ENCODE peak calls at places on chromosomes 13 and 19, in seven cellular contexts. One of them, this sample, is unnamed.

GRCh38 chr19:32522967-32523366 is 58.0 kb upstream of the PDCD5 start:
- DNase-seq in ascending aorta: no peak
- DNase-seq in stomach: no peak
- DNase-seq in A549: no peak
- DNase-seq in fibroblast of villous mesenchyme: no peak
- DNase-seq in fibroblast of mammary gland: no peak
- DNase-seq in AG09309: no peak
- DNase-seq in this sample: no peak

GRCh38 chr13:33180009-33180804 is 105.3 kb downstream of the STARD13 start:
- DNase-seq in A549: no peak
- DNase-seq in fibroblast of mammary gland: no peak
- DNase-seq in ascending aorta: no peak
- DNase-seq in AG09309: no peak
- DNase-seq in fibroblast of villous mesenchyme: peak
- DNase-seq in stomach: no peak
- DNase-seq in this sample: no peak

GRCh38 chr13:101474419-101474957 is 22.0 kb downstream of the ITGBL1 start:
- DNase-seq in ascending aorta: no peak
- DNase-seq in fibroblast of mammary gland: peak
- DNase-seq in A549: peak
- DNase-seq in fibroblast of villous mesenchyme: peak
- DNase-seq in stomach: no peak
- DNase-seq in AG09309: peak
- DNase-seq in this sample: peak

GRCh38 chr19:7355871-7356270 is 7.1 kb downstream of the ARHGEF18 start:
- DNase-seq in fibroblast of villous mesenchyme: no peak
- DNase-seq in stomach: no peak
- DNase-seq in A549: no peak
- DNase-seq in ascending aorta: no peak
- DNase-seq in AG09309: no peak
- DNase-seq in fibroblast of mammary gland: no peak
- DNase-seq in this sample: no peak

GRCh38 chr13:50611117-50611781 is 232.2 kb downstream of the DLEU7 start:
- DNase-seq in ascending aorta: no peak
- DNase-seq in stomach: no peak
- DNase-seq in fibroblast of villous mesenchyme: no peak
- DNase-seq in A549: no peak
- DNase-seq in fibroblast of mammary gland: no peak
- DNase-seq in AG09309: no peak
- DNase-seq in this sample: no peak

GRCh38 chr13:65292488-65292901 is 1937.6 kb downstream of the PCDH9 start:
- DNase-seq in fibroblast of mammary gland: peak
- DNase-seq in AG09309: peak
- DNase-seq in ascending aorta: no peak
- DNase-seq in fibroblast of villous mesenchyme: peak
- DNase-seq in stomach: no peak
- DNase-seq in A549: peak
- DNase-seq in this sample: peak

GRCh38 chr13:22031702-22032286 is 360.9 kb downstream of the FGF9 start:
- DNase-seq in fibroblast of villous mesenchyme: no peak
- DNase-seq in fibroblast of mammary gland: no peak
- DNase-seq in ascending aorta: no peak
- DNase-seq in stomach: no peak
- DNase-seq in A549: no peak
- DNase-seq in AG09309: no peak
- DNase-seq in this sample: no peak

GRCh38 chr13:23505007-23505406 is 65.2 kb upstream of the TNFRSF19 start:
- DNase-seq in A549: no peak
- DNase-seq in ascending aorta: no peak
- DNase-seq in fibroblast of mammary gland: peak
- DNase-seq in AG09309: no peak
- DNase-seq in fibroblast of villous mesenchyme: peak
- DNase-seq in stomach: no peak
- DNase-seq in this sample: peak

GRCh38 chr19:33513424-33513823 is 8.2 kb downstream of the PEPD start:
- DNase-seq in stomach: no peak
- DNase-seq in fibroblast of villous mesenchyme: no peak
- DNase-seq in ascending aorta: no peak
- DNase-seq in AG09309: no peak
- DNase-seq in A549: no peak
- DNase-seq in fibroblast of mammary gland: no peak
- DNase-seq in this sample: no peak

GRCh38 chr19:14073925-14074838 is 1.6 kb downstream of the MISP3 start:
- DNase-seq in A549: no peak
- DNase-seq in stomach: peak
- DNase-seq in ascending aorta: no peak
- DNase-seq in fibroblast of mammary gland: no peak
- DNase-seq in fibroblast of villous mesenchyme: no peak
- DNase-seq in AG09309: no peak
- DNase-seq in this sample: no peak

GRCh38 chr13:43009506-43009905 is 13.9 kb upstream of the DNAJC15 start:
- DNase-seq in fibroblast of villous mesenchyme: peak
- DNase-seq in fibroblast of mammary gland: peak
- DNase-seq in stomach: no peak
- DNase-seq in A549: no peak
- DNase-seq in ascending aorta: no peak
- DNase-seq in AG09309: no peak
- DNase-seq in this sample: peak

GRCh38 chr19:2208975-2209374 is 27.2 kb downstream of the PLEKHJ1 start:
- DNase-seq in fibroblast of villous mesenchyme: no peak
- DNase-seq in fibroblast of mammary gland: no peak
- DNase-seq in A549: no peak
- DNase-seq in ascending aorta: no peak
- DNase-seq in AG09309: no peak
- DNase-seq in stomach: no peak
- DNase-seq in this sample: no peak

GRCh38 chr13:113527272-113527958 is 36.9 kb upstream of the DCUN1D2 start:
- DNase-seq in fibroblast of villous mesenchyme: no peak
- DNase-seq in AG09309: no peak
- DNase-seq in fibroblast of mammary gland: no peak
- DNase-seq in stomach: peak
- DNase-seq in A549: no peak
- DNase-seq in ascending aorta: no peak
- DNase-seq in this sample: no peak

GRCh38 chr13:78334059-78334458 is 269.3 kb downstream of the POU4F1 start:
- DNase-seq in AG09309: no peak
- DNase-seq in stomach: no peak
- DNase-seq in fibroblast of mammary gland: no peak
- DNase-seq in fibroblast of villous mesenchyme: no peak
- DNase-seq in ascending aorta: no peak
- DNase-seq in A549: no peak
- DNase-seq in this sample: no peak

GRCh38 chr19:10420444-10421239 is at the start of gene PDE4A:
- DNase-seq in stomach: no peak
- DNase-seq in AG09309: no peak
- DNase-seq in fibroblast of mammary gland: no peak
- DNase-seq in fibroblast of villous mesenchyme: peak
- DNase-seq in ascending aorta: no peak
- DNase-seq in A549: peak
- DNase-seq in this sample: no peak

GRCh38 chr13:97802213-97802612 is 151.3 kb upstream of the IPO5 start:
- DNase-seq in ascending aorta: no peak
- DNase-seq in A549: no peak
- DNase-seq in stomach: no peak
- DNase-seq in AG09309: no peak
- DNase-seq in fibroblast of mammary gland: peak
- DNase-seq in fibroblast of villous mesenchyme: no peak
- DNase-seq in this sample: no peak

GRCh38 chr13:57552441-57552840 is 79.1 kb upstream of the PCDH17 start:
- DNase-seq in ascending aorta: no peak
- DNase-seq in fibroblast of mammary gland: no peak
- DNase-seq in AG09309: no peak
- DNase-seq in A549: no peak
- DNase-seq in fibroblast of villous mesenchyme: no peak
- DNase-seq in stomach: no peak
- DNase-seq in this sample: no peak

GRCh38 chr19:45809643-45810159 is 5.4 kb downstream of the RSPH6A start:
- DNase-seq in fibroblast of mammary gland: peak
- DNase-seq in AG09309: peak
- DNase-seq in ascending aorta: no peak
- DNase-seq in fibroblast of villous mesenchyme: peak
- DNase-seq in A549: peak
- DNase-seq in stomach: no peak
- DNase-seq in this sample: peak

DNA sequence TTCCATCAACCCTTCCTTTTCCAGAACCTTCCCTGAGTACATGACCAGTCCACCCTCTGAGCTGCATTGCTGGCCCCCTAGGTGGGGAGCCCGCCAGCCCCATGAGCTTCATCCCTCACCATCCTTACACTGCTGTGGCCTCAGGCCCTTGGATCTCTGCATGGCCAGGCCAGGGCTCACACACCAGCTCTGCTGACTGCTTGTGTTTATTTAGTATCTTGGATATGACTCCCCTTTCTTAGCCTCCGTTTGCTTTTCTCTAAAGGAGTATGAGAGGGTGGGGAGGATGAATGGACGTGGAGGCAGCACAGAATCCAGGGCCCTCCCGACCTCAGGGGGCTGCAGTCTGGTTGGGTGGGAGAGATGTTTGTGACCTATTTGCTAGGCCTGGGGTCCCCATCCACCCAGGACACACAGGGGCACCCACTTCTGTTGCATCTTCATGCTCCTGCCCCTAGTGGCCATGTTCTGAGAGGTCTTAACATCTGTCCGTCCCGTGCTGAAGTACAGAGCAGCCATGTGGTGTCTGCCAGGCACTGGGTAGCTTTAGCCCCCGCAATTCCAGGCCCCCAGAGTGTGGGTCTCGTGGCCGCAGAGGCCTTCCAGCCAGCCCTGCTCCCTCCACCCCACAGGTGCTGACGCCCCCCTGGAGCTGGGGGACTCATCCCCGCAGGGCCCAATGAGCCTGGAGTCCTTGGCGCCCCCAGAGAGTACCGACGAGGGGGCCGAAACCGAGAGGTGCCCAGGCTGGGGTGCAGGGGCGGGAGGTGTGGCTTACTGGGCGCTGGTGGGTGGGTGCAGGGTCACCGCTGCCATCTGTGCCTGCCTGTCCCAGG is 13.0 kb downstream of the ARHGEF1 start:
- DNase-seq in fibroblast of mammary gland: no peak
- DNase-seq in A549: peak
- DNase-seq in ascending aorta: no peak
- DNase-seq in fibroblast of villous mesenchyme: no peak
- DNase-seq in stomach: no peak
- DNase-seq in AG09309: no peak
- DNase-seq in this sample: no peak
- TF ChIP-seq CTCF in fibroblast of mammary gland: peak
- TF ChIP-seq CTCF in A549: peak
- TF ChIP-seq CTCF in ascending aorta: no peak
- TF ChIP-seq CTCF in fibroblast of villous mesenchyme: peak
- TF ChIP-seq CTCF in stomach: no peak
- TF ChIP-seq CTCF in AG09309: peak
- TF ChIP-seq CTCF in this sample: peak

DNA sequence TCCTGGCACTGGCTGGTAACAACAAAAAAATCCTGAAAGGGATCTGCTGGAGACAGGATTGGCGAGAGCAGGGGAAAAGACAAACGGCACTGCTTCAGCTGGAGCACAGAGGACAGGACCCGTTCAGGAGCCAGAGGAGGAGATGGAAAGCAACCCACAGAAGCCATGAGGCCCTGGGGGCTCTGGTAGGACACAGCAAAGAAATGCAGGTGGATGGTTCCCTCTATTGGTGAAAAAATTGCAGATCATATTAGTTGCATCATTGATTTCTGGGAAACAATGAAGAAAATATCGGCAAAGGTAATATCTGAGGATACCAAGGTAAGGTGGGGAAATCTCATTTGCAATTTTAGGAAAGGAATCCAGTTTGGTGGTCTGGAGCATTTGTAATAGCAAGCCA is 25.7 kb upstream of the TPP2 start:
- DNase-seq in A549: no peak
- DNase-seq in fibroblast of mammary gland: no peak
- DNase-seq in fibroblast of villous mesenchyme: no peak
- DNase-seq in AG09309: no peak
- DNase-seq in stomach: no peak
- DNase-seq in ascending aorta: no peak
- DNase-seq in this sample: no peak
- TF ChIP-seq CTCF in A549: no peak
- TF ChIP-seq CTCF in fibroblast of mammary gland: peak
- TF ChIP-seq CTCF in fibroblast of villous mesenchyme: peak
- TF ChIP-seq CTCF in AG09309: peak
- TF ChIP-seq CTCF in stomach: no peak
- TF ChIP-seq CTCF in ascending aorta: no peak
- TF ChIP-seq CTCF in this sample: no peak

DNA sequence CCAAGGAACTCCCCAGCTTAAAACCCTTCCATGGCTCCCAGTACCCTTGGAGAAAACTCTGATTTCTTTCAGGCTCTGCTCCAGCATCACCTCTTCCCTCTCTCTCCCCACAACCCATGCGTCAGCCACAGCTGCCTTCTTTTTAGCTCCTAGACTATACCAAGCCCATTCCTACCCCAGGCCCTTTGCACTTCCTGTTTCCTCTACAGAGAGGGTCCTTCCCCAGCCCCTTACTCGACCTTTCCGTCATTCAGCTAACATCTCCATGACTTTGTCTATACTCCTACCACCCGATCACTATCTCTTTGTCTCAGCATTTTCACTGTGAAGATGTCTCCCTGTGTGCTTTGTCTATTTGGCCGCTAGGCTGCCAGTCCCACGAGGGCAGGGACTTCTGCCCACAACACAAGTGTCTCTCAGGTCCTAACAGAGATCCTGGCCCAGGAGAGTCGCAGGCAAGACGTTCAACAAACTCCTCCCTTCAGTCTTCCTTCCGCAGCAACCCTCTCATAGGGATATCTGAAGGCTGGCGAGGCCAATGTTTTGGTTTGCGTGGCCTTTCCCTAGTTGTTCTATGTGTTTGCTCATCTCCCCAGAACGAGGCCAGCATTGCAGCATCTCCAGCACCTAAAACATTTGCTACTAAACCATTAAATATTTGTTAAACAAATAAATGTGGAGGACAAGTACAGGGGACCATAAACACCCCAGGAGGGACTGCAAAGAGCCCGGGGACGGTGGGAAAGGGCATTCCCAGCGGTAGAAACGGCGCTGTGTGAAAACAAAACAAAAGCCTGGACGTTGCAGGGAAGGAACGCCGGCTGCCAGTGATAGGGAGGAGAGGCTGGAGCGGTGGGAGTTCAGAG is 816 bp downstream of the CCNP start:
- DNase-seq in ascending aorta: no peak
- DNase-seq in fibroblast of mammary gland: peak
- DNase-seq in A549: no peak
- DNase-seq in AG09309: no peak
- DNase-seq in stomach: no peak
- DNase-seq in fibroblast of villous mesenchyme: peak
- DNase-seq in this sample: peak
- TF ChIP-seq CTCF in ascending aorta: no peak
- TF ChIP-seq CTCF in fibroblast of mammary gland: no peak
- TF ChIP-seq CTCF in A549: no peak
- TF ChIP-seq CTCF in AG09309: peak
- TF ChIP-seq CTCF in stomach: no peak
- TF ChIP-seq CTCF in fibroblast of villous mesenchyme: no peak
- TF ChIP-seq CTCF in this sample: peak

DNA sequence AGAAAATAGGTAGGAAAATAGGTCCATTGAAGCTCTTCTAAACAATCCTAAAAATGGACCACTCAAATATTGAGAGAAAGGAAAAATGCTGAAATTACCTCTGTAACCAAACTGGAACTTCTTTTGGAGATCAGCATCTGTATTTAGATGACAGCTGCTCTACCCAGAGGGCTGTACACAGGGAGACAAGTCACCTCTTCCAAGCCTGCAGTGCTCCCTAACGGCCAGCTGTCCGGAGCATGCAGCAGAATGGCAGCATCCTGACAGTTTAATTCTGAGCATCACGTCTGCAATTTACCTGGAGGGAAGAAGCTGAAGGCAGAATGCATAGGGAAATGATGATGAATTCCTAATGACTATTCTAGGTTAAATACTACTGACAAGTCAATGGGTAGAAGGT is 62.8 kb upstream of the DIAPH3 start:
- DNase-seq in ascending aorta: no peak
- DNase-seq in stomach: no peak
- DNase-seq in AG09309: no peak
- DNase-seq in A549: peak
- DNase-seq in fibroblast of villous mesenchyme: peak
- DNase-seq in fibroblast of mammary gland: peak
- DNase-seq in this sample: peak
- TF ChIP-seq CTCF in ascending aorta: no peak
- TF ChIP-seq CTCF in stomach: no peak
- TF ChIP-seq CTCF in AG09309: peak
- TF ChIP-seq CTCF in A549: no peak
- TF ChIP-seq CTCF in fibroblast of villous mesenchyme: peak
- TF ChIP-seq CTCF in fibroblast of mammary gland: peak
- TF ChIP-seq CTCF in this sample: no peak